ENCODE peak calls at places on chromosomes 4 and X, in ten cellular contexts. O, K, C, U, X, V, A, N, R and Q are unnamed samples.

GRCh38 chr4:8108261-8108660 is 50.4 kb downstream of the ABLIM2 start:
- DNase-seq in C (no peak), V (no peak), K (no peak), O (no peak), X (no peak), U (no peak), N (no peak), R (no peak), A (no peak), Q (no peak)

GRCh38 chrX:23292979-23293651 is 41.5 kb upstream of the PTCHD1 start:
- DNase-seq in U (no peak), K (peak), C (no peak), A (no peak), R (no peak), X (no peak), N (no peak), V (no peak), O (peak), Q (peak)

GRCh38 chr4:53598901-53599300 is 7.6 kb upstream of the LNX1 start:
- DNase-seq in A (no peak), C (peak), V (no peak), K (no peak), N (no peak), R (peak), X (no peak), U (no peak), O (no peak), Q (no peak)

GRCh38 chr4:138861130-138861529 is 154.5 kb upstream of the NOCT start:
- DNase-seq in C (peak), V (no peak), N (no peak), A (no peak), K (peak), U (no peak), X (no peak), O (no peak), R (peak), Q (no peak)

GRCh38 chr4:145805490-145805889 is 125.5 kb downstream of the C4orf51 start:
- DNase-seq in A (peak), O (no peak), U (no peak), N (no peak), V (no peak), C (peak), K (peak), X (no peak), R (peak), Q (no peak)

GRCh38 chr4:52234539-52235174 is 183.6 kb downstream of the SPATA18 start:
- DNase-seq in A (peak), X (no peak), V (peak), O (peak), K (peak), C (peak), N (peak), U (no peak), R (peak), Q (peak)

GRCh38 chr4:181078236-181078635 is 1165.0 kb upstream of the TENM3 start:
- DNase-seq in X (no peak), R (peak), C (no peak), A (peak), V (no peak), U (no peak), K (peak), N (no peak), O (no peak), Q (no peak)

GRCh38 chrX:78619829-78620228 is 39.3 kb downstream of the RTL3 start:
- DNase-seq in U (no peak), N (no peak), K (peak), V (no peak), X (no peak), A (no peak), R (peak), O (no peak), C (peak), Q (no peak)

GRCh38 chr4:155745984-155746383 is 12.8 kb upstream of the GUCY1B1 start:
- DNase-seq in O (peak), R (peak), V (no peak), N (no peak), K (peak), C (peak), U (no peak), X (no peak), A (no peak), Q (no peak)

GRCh38 chr4:128295255-128295654 is 7.6 kb upstream of the PGRMC2 start:
- DNase-seq in N (no peak), U (no peak), R (no peak), X (no peak), V (no peak), O (no peak), A (no peak), K (no peak), C (no peak), Q (no peak)

GRCh38 chrX:10326578-10326977 is 169.8 kb downstream of the CLCN4 start:
- DNase-seq in A (no peak), X (no peak), R (peak), U (no peak), C (peak), V (peak), N (peak), O (peak), K (peak), Q (no peak)

GRCh38 chr4:165294907-165295306 is 32.6 kb upstream of the MSMO1 start:
- DNase-seq in O (no peak), V (no peak), U (no peak), N (no peak), C (no peak), X (no peak), K (no peak), R (no peak), A (no peak), Q (no peak)

GRCh38 chr4:7708981-7709380 is 230.7 kb downstream of the AFAP1 start:
- DNase-seq in K (peak), O (no peak), N (no peak), R (peak), U (no peak), A (no peak), C (no peak), X (no peak), V (no peak), Q (peak)

GRCh38 chr4:158446106-158446505 is 75.6 kb upstream of the RXFP1 start:
- DNase-seq in K (peak), U (no peak), A (peak), N (no peak), O (peak), C (peak), V (no peak), X (no peak), R (peak), Q (no peak)

GRCh38 chrX:119398974-119399771 is at the start of gene SLC25A43:
- DNase-seq in A (peak), V (peak), X (peak), C (peak), N (no peak), O (peak), U (peak), R (no peak), K (no peak), Q (no peak)

GRCh38 chrX:44025611-44026010 is 52.4 kb upstream of the NDP start:
- DNase-seq in K (peak), A (no peak), N (no peak), U (no peak), X (no peak), C (peak), V (no peak), R (peak), O (peak), Q (no peak)

GRCh38 chrX:16870861-16871584 is 861 bp upstream of the RBBP7 start:
- DNase-seq in O (peak), C (no peak), V (peak), U (no peak), K (no peak), A (no peak), X (peak), N (no peak), R (no peak), Q (no peak)

GRCh38 chr4:141643557-141643956 is 7.2 kb downstream of the IL15 start:
- DNase-seq in R (peak), K (peak), V (no peak), O (peak), X (no peak), U (no peak), A (peak), C (peak), N (peak), Q (no peak)

GRCh38 chr4:153486281-153487151 is 20.4 kb downstream of the TMEM131L start:
- DNase-seq in X (no peak), C (peak), O (peak), R (peak), V (no peak), A (peak), N (peak), K (peak), U (no peak), Q (peak)

GRCh38 chr4:6974138-6974848 is 64.7 kb downstream of the TBC1D14 start:
- DNase-seq in R (peak), N (peak), X (peak), U (peak), A (peak), O (peak), K (peak), V (peak), C (peak), Q (peak)

GRCh38 chr4:40264995-40265909 is 68.4 kb downstream of the RHOH start:
- DNase-seq in K (peak), C (peak), N (no peak), O (no peak), A (no peak), V (peak), X (no peak), R (peak), U (no peak), Q (peak)

GRCh38 chr4:119646347-119647071 is 17.9 kb upstream of the PDE5A start:
- DNase-seq in X (no peak), O (no peak), N (no peak), C (no peak), V (no peak), A (no peak), R (no peak), K (no peak), U (no peak), Q (peak)

GRCh38 chr4:87088188-87088587 is 132.2 kb downstream of the KLHL8 start:
- DNase-seq in O (no peak), K (no peak), V (no peak), A (no peak), R (no peak), N (no peak), X (no peak), U (no peak), C (no peak), Q (no peak)

GRCh38 chr4:104971458-104971857 is 175.2 kb upstream of the TET2 start:
- DNase-seq in X (no peak), K (no peak), C (no peak), V (no peak), N (no peak), R (no peak), U (no peak), A (peak), O (peak), Q (no peak)

GRCh38 chr4:164949448-164950118 is 27.9 kb downstream of the TRIM61 start:
- DNase-seq in K (no peak), C (no peak), V (no peak), U (no peak), O (no peak), A (peak), X (no peak), R (no peak), N (no peak), Q (no peak)

GRCh38 chr4:37389967-37390580 is 145.5 kb downstream of the NWD2 start:
- DNase-seq in R (peak), O (peak), X (no peak), K (peak), U (no peak), V (peak), A (peak), C (peak), N (peak), Q (peak)

GRCh38 chr4:41985151-41985550 is 3.6 kb downstream of the DCAF4L1 start:
- DNase-seq in A (no peak), U (no peak), X (no peak), O (no peak), K (no peak), C (no peak), N (no peak), R (no peak), V (no peak), Q (no peak)

GRCh38 chrX:154310991-154311541 is 15.5 kb downstream of the TKTL1 start:
- DNase-seq in U (no peak), R (no peak), V (no peak), A (no peak), X (no peak), N (no peak), C (no peak), K (no peak), O (no peak), Q (no peak)

GRCh38 chr4:38385286-38386010 is 278.6 kb upstream of the KLF3 start:
- DNase-seq in V (no peak), C (no peak), R (no peak), K (no peak), N (no peak), O (no peak), A (peak), X (no peak), U (no peak), Q (no peak)

GRCh38 chrX:115339441-115340025 is 50.0 kb downstream of the LUZP4 start:
- DNase-seq in R (no peak), U (no peak), O (no peak), X (no peak), N (no peak), K (peak), V (no peak), C (peak), A (no peak), Q (no peak)

GRCh38 chrX:121479406-121479805 is 432.0 kb downstream of the GLUD2 start:
- DNase-seq in X (no peak), V (no peak), A (no peak), K (peak), N (no peak), C (peak), U (no peak), R (peak), O (no peak), Q (no peak)

GRCh38 chr4:103018391-103019318 is 850 bp downstream of the SLC9B1 start:
- DNase-seq in C (no peak), K (no peak), R (peak), O (no peak), N (peak), U (peak), V (peak), A (no peak), X (no peak), Q (no peak)

GRCh38 chrX:139125916-139126315 is 404.6 kb upstream of the F9 start:
- DNase-seq in V (no peak), X (no peak), K (no peak), R (no peak), C (no peak), N (no peak), A (no peak), O (peak), U (no peak), Q (no peak)

GRCh38 chrX:103149652-103150051 is 56.7 kb upstream of the NXF3 start:
- DNase-seq in A (no peak), X (no peak), C (no peak), R (no peak), O (no peak), K (no peak), V (no peak), U (no peak), N (no peak), Q (no peak)

GRCh38 chr4:133131829-133132485 is 17.1 kb upstream of the PCDH10 start:
- DNase-seq in R (no peak), U (no peak), K (no peak), X (no peak), V (no peak), N (no peak), A (no peak), O (no peak), C (no peak), Q (no peak)

GRCh38 chr4:40395908-40396806 is 61.0 kb downstream of the CHRNA9 start:
- DNase-seq in O (peak), C (peak), A (peak), R (no peak), N (no peak), V (no peak), X (no peak), U (peak), K (peak), Q (peak)

GRCh38 chr4:30721353-30722091 is 1.4 kb downstream of the PCDH7 start:
- DNase-seq in X (peak), R (no peak), U (peak), V (peak), A (peak), C (peak), O (peak), N (no peak), K (peak), Q (no peak)

GRCh38 chr4:69858683-69859082 is 1.3 kb downstream of the SULT1E1 start:
- DNase-seq in U (no peak), V (no peak), R (no peak), O (peak), X (no peak), N (no peak), C (peak), K (peak), A (peak), Q (no peak)

GRCh38 chr4:27048350-27049100 is 187.9 kb downstream of the STIM2 start:
- DNase-seq in A (peak), O (peak), N (peak), K (peak), V (peak), X (peak), R (peak), C (peak), U (no peak), Q (peak)

GRCh38 chr4:24514808-24515207 is 69.5 kb downstream of the DHX15 start:
- DNase-seq in K (peak), C (peak), U (no peak), X (no peak), N (no peak), R (no peak), O (peak), A (no peak), V (peak), Q (no peak)

DNA sequence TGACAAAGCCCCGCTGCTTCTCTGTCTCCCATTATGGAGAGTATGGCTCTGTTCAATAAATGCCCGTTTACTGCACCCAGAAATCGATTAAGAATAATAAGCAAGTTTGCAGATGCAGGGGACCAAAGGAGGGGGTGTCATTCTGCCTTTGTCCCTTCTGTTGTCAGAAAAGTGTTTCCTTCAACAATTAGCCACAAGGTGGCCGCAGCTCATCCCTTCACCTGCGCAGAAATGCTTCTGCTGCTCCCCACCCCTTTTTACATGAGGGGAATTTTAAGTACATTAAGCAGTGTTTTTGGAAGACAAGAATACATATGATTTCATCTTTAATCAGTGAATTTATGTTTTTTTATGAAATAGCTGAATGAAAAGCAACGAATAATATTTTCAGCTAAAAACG is 175.6 kb upstream of the ARX start:
- DNase-seq in K (no peak), N (no peak), C (no peak), A (no peak), U (no peak), O (peak), R (no peak), V (no peak), X (no peak), Q (no peak)
- TF ChIP-seq CTCF in K (no peak), N (peak), C (no peak), A (no peak), U (no peak), O (peak), R (peak), V (peak), X (no peak), Q (no peak)

GRCh38 chrX:3807906-3808305 is 94.5 kb upstream of the PRKX start:
- DNase-seq in U (no peak), X (no peak), O (no peak), C (no peak), N (no peak), K (no peak), A (no peak), R (no peak), V (no peak), Q (no peak)
- H3K4me3 ChIP-seq in U (no peak), X (no peak), O (no peak), C (no peak), N (no peak), K (no peak), A (no peak), R (no peak), V (no peak), Q (no peak)

DNA sequence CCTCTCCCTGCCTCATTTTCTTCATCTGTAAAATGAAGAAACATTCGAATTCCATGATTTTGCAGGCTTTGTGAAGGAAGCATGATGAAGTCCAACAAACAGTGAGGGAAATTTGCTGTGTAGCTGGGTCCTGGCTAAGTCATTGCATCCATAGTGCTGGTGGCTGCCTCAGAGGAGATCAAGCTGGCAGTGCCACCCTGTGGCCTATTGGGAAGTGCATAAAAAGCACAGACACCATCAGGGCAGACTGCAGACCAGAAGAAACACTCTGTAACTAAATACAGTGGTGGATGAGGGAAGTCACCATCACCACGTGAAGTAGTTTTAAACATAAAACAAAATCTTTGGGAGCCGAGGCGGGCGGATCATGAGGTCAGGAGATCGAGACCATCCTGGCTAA is 40.7 kb upstream of the DDX3X start:
- DNase-seq in U (no peak), K (peak), C (no peak), X (no peak), V (no peak), R (no peak), N (peak), A (no peak), O (peak), Q (no peak)
- TF ChIP-seq CTCF in U (peak), K (peak), C (no peak), X (no peak), V (peak), R (peak), N (peak), A (peak), O (peak), Q (peak)

GRCh38 chr4:72571337-72571736 is 2.3 kb upstream of the ADAMTS3 start:
- DNase-seq in K (no peak), C (no peak), X (no peak), A (no peak), V (no peak), O (no peak), R (no peak), U (no peak), N (no peak), Q (no peak)

GRCh38 chr4:72567821-72568620 is 1.0 kb downstream of the ADAMTS3 start:
- DNase-seq in C (peak), K (peak), N (no peak), A (peak), U (peak), O (peak), X (peak), V (peak), R (peak), Q (peak)

GRCh38 chr4:72568959-72569718 is at the start of gene ADAMTS3:
- DNase-seq in A (peak), O (peak), N (no peak), K (peak), U (peak), C (peak), R (no peak), X (peak), V (peak), Q (no peak)

GRCh38 chr4:72567036-72567435 is 2.0 kb downstream of the ADAMTS3 start:
- DNase-seq in R (no peak), K (no peak), O (no peak), U (no peak), V (no peak), A (no peak), X (no peak), C (no peak), N (no peak), Q (no peak)

GRCh38 chr4:72569719-72570235 is 756 bp upstream of the ADAMTS3 start:
- DNase-seq in A (no peak), C (peak), R (no peak), U (no peak), K (peak), O (peak), X (peak), V (no peak), N (no peak), Q (no peak)
- H3K4me3 ChIP-seq in A (no peak), C (peak), R (peak), U (peak), K (peak), O (peak), X (no peak), V (peak), N (no peak), Q (peak)